ENCODE peak calls at places on chromosomes 6 and 20, in four cellular contexts. One of them, this sample, is unnamed.

GRCh38 chr20:17617868-17618672 is 48.2 kb downstream of the DSTN start:
- DNase-seq in pancreas: peak
- DNase-seq in activated CD4-positive, alpha-beta T cell treated with anti-CD3 and anti-CD28 coated beads for 1 hour: peak
- DNase-seq in cardiac muscle cell: no peak
- DNase-seq in this sample: peak

GRCh38 chr6:167575201-167575696 is 250.4 kb downstream of the TTLL2 start:
- DNase-seq in cardiac muscle cell: peak
- DNase-seq in activated CD4-positive, alpha-beta T cell treated with anti-CD3 and anti-CD28 coated beads for 1 hour: no peak
- DNase-seq in pancreas: no peak
- DNase-seq in this sample: no peak

GRCh38 chr20:11686900-11687543 is 230.7 kb upstream of the BTBD3 start:
- DNase-seq in pancreas: peak
- DNase-seq in activated CD4-positive, alpha-beta T cell treated with anti-CD3 and anti-CD28 coated beads for 1 hour: no peak
- DNase-seq in cardiac muscle cell: peak
- DNase-seq in this sample: peak

GRCh38 chr6:144264270-144265060 is 20.7 kb upstream of the UTRN start:
- DNase-seq in activated CD4-positive, alpha-beta T cell treated with anti-CD3 and anti-CD28 coated beads for 1 hour: no peak
- DNase-seq in pancreas: no peak
- DNase-seq in cardiac muscle cell: peak
- DNase-seq in this sample: peak

GRCh38 chr20:45861157-45862075 is 4.0 kb downstream of the ZSWIM3 start:
- DNase-seq in cardiac muscle cell: no peak
- DNase-seq in pancreas: no peak
- DNase-seq in activated CD4-positive, alpha-beta T cell treated with anti-CD3 and anti-CD28 coated beads for 1 hour: no peak
- DNase-seq in this sample: no peak

GRCh38 chr20:25084616-25085187 is 2.8 kb upstream of the VSX1 start:
- DNase-seq in activated CD4-positive, alpha-beta T cell treated with anti-CD3 and anti-CD28 coated beads for 1 hour: no peak
- DNase-seq in cardiac muscle cell: no peak
- DNase-seq in pancreas: no peak
- DNase-seq in this sample: no peak

GRCh38 chr6:17971128-17972073 is 16.0 kb downstream of the KIF13A start:
- DNase-seq in activated CD4-positive, alpha-beta T cell treated with anti-CD3 and anti-CD28 coated beads for 1 hour: no peak
- DNase-seq in cardiac muscle cell: peak
- DNase-seq in pancreas: no peak
- DNase-seq in this sample: no peak

GRCh38 chr6:166670013-166670412 is 43.0 kb upstream of the RPS6KA2 start:
- DNase-seq in activated CD4-positive, alpha-beta T cell treated with anti-CD3 and anti-CD28 coated beads for 1 hour: no peak
- DNase-seq in pancreas: no peak
- DNase-seq in cardiac muscle cell: no peak
- DNase-seq in this sample: no peak

GRCh38 chr20:52312131-52312729 is 120.7 kb upstream of the ZFP64 start:
- DNase-seq in activated CD4-positive, alpha-beta T cell treated with anti-CD3 and anti-CD28 coated beads for 1 hour: peak
- DNase-seq in pancreas: no peak
- DNase-seq in cardiac muscle cell: peak
- DNase-seq in this sample: peak

GRCh38 chr6:128068110-128068460 is 167.2 kb upstream of the THEMIS start:
- DNase-seq in cardiac muscle cell: no peak
- DNase-seq in activated CD4-positive, alpha-beta T cell treated with anti-CD3 and anti-CD28 coated beads for 1 hour: no peak
- DNase-seq in pancreas: no peak
- DNase-seq in this sample: no peak

GRCh38 chr6:7906741-7907140 is 3.8 kb downstream of the TXNDC5 start:
- DNase-seq in pancreas: no peak
- DNase-seq in activated CD4-positive, alpha-beta T cell treated with anti-CD3 and anti-CD28 coated beads for 1 hour: no peak
- DNase-seq in cardiac muscle cell: no peak
- DNase-seq in this sample: no peak

GRCh38 chr6:134816300-134816699 is 133.6 kb downstream of the ALDH8A1 start:
- DNase-seq in cardiac muscle cell: no peak
- DNase-seq in activated CD4-positive, alpha-beta T cell treated with anti-CD3 and anti-CD28 coated beads for 1 hour: no peak
- DNase-seq in pancreas: no peak
- DNase-seq in this sample: no peak

GRCh38 chr20:14383326-14383725 is 45.9 kb upstream of the FLRT3 start:
- DNase-seq in pancreas: no peak
- DNase-seq in activated CD4-positive, alpha-beta T cell treated with anti-CD3 and anti-CD28 coated beads for 1 hour: no peak
- DNase-seq in cardiac muscle cell: no peak
- DNase-seq in this sample: no peak

GRCh38 chr6:108312604-108313003 is 17.8 kb downstream of the AFG1L start:
- DNase-seq in pancreas: no peak
- DNase-seq in cardiac muscle cell: no peak
- DNase-seq in activated CD4-positive, alpha-beta T cell treated with anti-CD3 and anti-CD28 coated beads for 1 hour: no peak
- DNase-seq in this sample: no peak

GRCh38 chr20:62900692-62901584 is 25.4 kb downstream of the DIDO1 start:
- DNase-seq in pancreas: no peak
- DNase-seq in cardiac muscle cell: no peak
- DNase-seq in activated CD4-positive, alpha-beta T cell treated with anti-CD3 and anti-CD28 coated beads for 1 hour: no peak
- DNase-seq in this sample: no peak

GRCh38 chr20:38804243-38804642 is 1.3 kb upstream of the PPP1R16B start:
- DNase-seq in cardiac muscle cell: no peak
- DNase-seq in pancreas: no peak
- DNase-seq in activated CD4-positive, alpha-beta T cell treated with anti-CD3 and anti-CD28 coated beads for 1 hour: no peak
- DNase-seq in this sample: no peak

GRCh38 chr6:2168480-2168879 is 76.9 kb downstream of the GMDS start:
- DNase-seq in activated CD4-positive, alpha-beta T cell treated with anti-CD3 and anti-CD28 coated beads for 1 hour: no peak
- DNase-seq in cardiac muscle cell: no peak
- DNase-seq in pancreas: no peak
- DNase-seq in this sample: no peak

GRCh38 chr6:125798734-125799510 is 8.2 kb downstream of the NCOA7 start:
- DNase-seq in pancreas: no peak
- DNase-seq in cardiac muscle cell: no peak
- DNase-seq in activated CD4-positive, alpha-beta T cell treated with anti-CD3 and anti-CD28 coated beads for 1 hour: no peak
- DNase-seq in this sample: no peak

GRCh38 chr20:22918286-22918983 is 116.7 kb upstream of the SSTR4 start:
- DNase-seq in pancreas: no peak
- DNase-seq in cardiac muscle cell: peak
- DNase-seq in activated CD4-positive, alpha-beta T cell treated with anti-CD3 and anti-CD28 coated beads for 1 hour: no peak
- DNase-seq in this sample: no peak

GRCh38 chr6:81793811-81794210 is 41.3 kb upstream of the TENT5A start:
- DNase-seq in pancreas: no peak
- DNase-seq in activated CD4-positive, alpha-beta T cell treated with anti-CD3 and anti-CD28 coated beads for 1 hour: no peak
- DNase-seq in cardiac muscle cell: peak
- DNase-seq in this sample: no peak

GRCh38 chr20:57891067-57891466 is 181.3 kb upstream of the PMEPA1 start:
- DNase-seq in cardiac muscle cell: no peak
- DNase-seq in pancreas: no peak
- DNase-seq in activated CD4-positive, alpha-beta T cell treated with anti-CD3 and anti-CD28 coated beads for 1 hour: no peak
- DNase-seq in this sample: no peak

GRCh38 chr6:146968041-146968760 is 236.0 kb upstream of the STXBP5 start:
- DNase-seq in pancreas: no peak
- DNase-seq in cardiac muscle cell: peak
- DNase-seq in activated CD4-positive, alpha-beta T cell treated with anti-CD3 and anti-CD28 coated beads for 1 hour: no peak
- DNase-seq in this sample: peak

GRCh38 chr6:137588472-137588871 is 94.3 kb upstream of the OLIG3 start:
- DNase-seq in pancreas: no peak
- DNase-seq in cardiac muscle cell: no peak
- DNase-seq in activated CD4-positive, alpha-beta T cell treated with anti-CD3 and anti-CD28 coated beads for 1 hour: no peak
- DNase-seq in this sample: no peak

GRCh38 chr6:118277631-118278030 is 270.5 kb upstream of the PLN start:
- DNase-seq in pancreas: no peak
- DNase-seq in cardiac muscle cell: no peak
- DNase-seq in activated CD4-positive, alpha-beta T cell treated with anti-CD3 and anti-CD28 coated beads for 1 hour: no peak
- DNase-seq in this sample: no peak

GRCh38 chr6:160293844-160294243 is 35.2 kb upstream of the SLC22A2 start:
- DNase-seq in activated CD4-positive, alpha-beta T cell treated with anti-CD3 and anti-CD28 coated beads for 1 hour: no peak
- DNase-seq in pancreas: no peak
- DNase-seq in cardiac muscle cell: peak
- DNase-seq in this sample: no peak

GRCh38 chr20:8652396-8652795 is 416.5 kb upstream of the PLCB4 start:
- DNase-seq in cardiac muscle cell: no peak
- DNase-seq in activated CD4-positive, alpha-beta T cell treated with anti-CD3 and anti-CD28 coated beads for 1 hour: no peak
- DNase-seq in pancreas: no peak
- DNase-seq in this sample: no peak

GRCh38 chr6:227074-227782 is 65.1 kb upstream of the DUSP22 start:
- DNase-seq in cardiac muscle cell: no peak
- DNase-seq in activated CD4-positive, alpha-beta T cell treated with anti-CD3 and anti-CD28 coated beads for 1 hour: no peak
- DNase-seq in pancreas: no peak
- DNase-seq in this sample: no peak

GRCh38 chr6:27502508-27503435 is 29.9 kb upstream of the ZNF184 start:
- DNase-seq in cardiac muscle cell: peak
- DNase-seq in activated CD4-positive, alpha-beta T cell treated with anti-CD3 and anti-CD28 coated beads for 1 hour: peak
- DNase-seq in pancreas: no peak
- DNase-seq in this sample: peak

GRCh38 chr20:13984211-13984610 is 6.2 kb downstream of the SEL1L2 start:
- DNase-seq in cardiac muscle cell: no peak
- DNase-seq in activated CD4-positive, alpha-beta T cell treated with anti-CD3 and anti-CD28 coated beads for 1 hour: no peak
- DNase-seq in pancreas: no peak
- DNase-seq in this sample: no peak

GRCh38 chr6:161412795-161413194 is 138.9 kb upstream of the AGPAT4 start:
- DNase-seq in activated CD4-positive, alpha-beta T cell treated with anti-CD3 and anti-CD28 coated beads for 1 hour: no peak
- DNase-seq in pancreas: no peak
- DNase-seq in cardiac muscle cell: no peak
- DNase-seq in this sample: no peak

GRCh38 chr6:159389695-159390094 is 220.5 kb downstream of the FNDC1 start:
- DNase-seq in cardiac muscle cell: no peak
- DNase-seq in activated CD4-positive, alpha-beta T cell treated with anti-CD3 and anti-CD28 coated beads for 1 hour: no peak
- DNase-seq in pancreas: no peak
- DNase-seq in this sample: no peak

GRCh38 chr20:1702288-1702687 is 44.7 kb upstream of the SIRPG start:
- DNase-seq in pancreas: no peak
- DNase-seq in cardiac muscle cell: peak
- DNase-seq in activated CD4-positive, alpha-beta T cell treated with anti-CD3 and anti-CD28 coated beads for 1 hour: no peak
- DNase-seq in this sample: no peak

GRCh38 chr6:86775893-86776292 is 161.4 kb upstream of the HTR1E start:
- DNase-seq in activated CD4-positive, alpha-beta T cell treated with anti-CD3 and anti-CD28 coated beads for 1 hour: no peak
- DNase-seq in pancreas: no peak
- DNase-seq in cardiac muscle cell: no peak
- DNase-seq in this sample: no peak

GRCh38 chr20:59017493-59018231 is 1.6 kb upstream of the TUBB1 start:
- DNase-seq in pancreas: no peak
- DNase-seq in activated CD4-positive, alpha-beta T cell treated with anti-CD3 and anti-CD28 coated beads for 1 hour: no peak
- DNase-seq in cardiac muscle cell: no peak
- DNase-seq in this sample: no peak

GRCh38 chr6:108942556-108943492 is 94.6 kb downstream of the ARMC2 start:
- DNase-seq in activated CD4-positive, alpha-beta T cell treated with anti-CD3 and anti-CD28 coated beads for 1 hour: peak
- DNase-seq in pancreas: no peak
- DNase-seq in cardiac muscle cell: no peak
- DNase-seq in this sample: no peak

GRCh38 chr6:165581678-165582077 is 81.4 kb downstream of the PDE10A start:
- DNase-seq in activated CD4-positive, alpha-beta T cell treated with anti-CD3 and anti-CD28 coated beads for 1 hour: no peak
- DNase-seq in pancreas: no peak
- DNase-seq in cardiac muscle cell: no peak
- DNase-seq in this sample: no peak

GRCh38 chr20:50330504-50331313 is 140.1 kb downstream of the CEBPB start:
- DNase-seq in pancreas: no peak
- DNase-seq in cardiac muscle cell: peak
- DNase-seq in activated CD4-positive, alpha-beta T cell treated with anti-CD3 and anti-CD28 coated beads for 1 hour: no peak
- DNase-seq in this sample: no peak

GRCh38 chr6:43076093-43076927 is at the start of gene PTK7:
- DNase-seq in cardiac muscle cell: peak
- DNase-seq in pancreas: peak
- DNase-seq in activated CD4-positive, alpha-beta T cell treated with anti-CD3 and anti-CD28 coated beads for 1 hour: no peak
- DNase-seq in this sample: no peak

GRCh38 chr6:159988983-159989454 is 20.1 kb downstream of the IGF2R start:
- DNase-seq in cardiac muscle cell: peak
- DNase-seq in pancreas: no peak
- DNase-seq in activated CD4-positive, alpha-beta T cell treated with anti-CD3 and anti-CD28 coated beads for 1 hour: no peak
- DNase-seq in this sample: no peak

This sample was measured in hepatic stellate cell.